ENCODE peak calls at places on chromosomes 3 and 15, in five cellular contexts. E, I, U, N and R are unnamed samples.

GRCh38 chr3:77179762-77180161 is 139.9 kb downstream of the ROBO2 start:
- DNase-seq in I (no peak), U (peak), E (no peak), N (no peak), R (no peak)

GRCh38 chr3:186365202-186365974 is 3.4 kb upstream of the DGKG start:
- DNase-seq in I (peak), N (no peak), E (peak), U (no peak), R (no peak)

GRCh38 chr15:33296856-33297255 is 13.9 kb upstream of the RYR3 start:
- DNase-seq in U (no peak), I (no peak), E (no peak), N (no peak), R (no peak)

GRCh38 chr15:54256190-54256589 is 277.9 kb downstream of the UNC13C start:
- DNase-seq in I (no peak), U (no peak), E (no peak), N (no peak), R (no peak)

GRCh38 chr3:78690806-78691205 is 1077.0 kb downstream of the ROBO1 start:
- DNase-seq in I (no peak), U (no peak), N (no peak), E (peak), R (no peak)

GRCh38 chr3:156132313-156132712 is 11.9 kb downstream of the KCNAB1 start:
- DNase-seq in E (no peak), I (no peak), N (no peak), U (no peak), R (no peak)

GRCh38 chr15:78853500-78853899 is 19.2 kb upstream of the MORF4L1 start:
- DNase-seq in U (no peak), E (no peak), I (no peak), N (no peak), R (no peak)

GRCh38 chr15:88389120-88389519 is 78.1 kb downstream of the MRPL46 start:
- DNase-seq in E (no peak), N (no peak), I (no peak), U (no peak), R (no peak)

GRCh38 chr15:55673287-55673686 is 69.7 kb downstream of the PRTG start:
- DNase-seq in I (no peak), E (no peak), U (no peak), N (no peak), R (no peak)

GRCh38 chr15:63188247-63188936 is 1.0 kb upstream of the RAB8B start:
- DNase-seq in E (no peak), N (no peak), U (peak), I (peak), R (peak)

GRCh38 chr3:50164056-50164455 is 8.9 kb downstream of the SEMA3F start:
- DNase-seq in U (no peak), N (peak), I (peak), E (peak), R (peak)

GRCh38 chr3:79906106-79906505 is 138.3 kb upstream of the ROBO1 start:
- DNase-seq in U (no peak), I (no peak), N (no peak), E (no peak), R (no peak)

GRCh38 chr15:51681303-51681963 is at the start of gene SCG3:
- DNase-seq in N (peak), E (peak), U (peak), I (peak), R (peak)

GRCh38 chr3:106435899-106436453 is 567.2 kb upstream of the CBLB start:
- DNase-seq in E (no peak), N (no peak), I (no peak), U (no peak), R (no peak)

GRCh38 chr3:50270841-50271240 is 1.9 kb downstream of the SEMA3B start:
- DNase-seq in U (no peak), E (no peak), N (no peak), I (no peak), R (no peak)

GRCh38 chr15:89680282-89680873 is 1.2 kb upstream of the PLIN1 start:
- DNase-seq in N (no peak), I (peak), E (peak), U (no peak), R (peak)

GRCh38 chr3:123880998-123881561 is 3.1 kb downstream of the MYLK start:
- DNase-seq in I (no peak), E (peak), N (peak), U (peak), R (no peak)

GRCh38 chr15:68252925-68253534 is 23.5 kb upstream of the CLN6 start:
- DNase-seq in U (peak), I (no peak), E (peak), N (peak), R (no peak)

GRCh38 chr15:58852347-58852746 is 81.1 kb downstream of the SLTM start:
- DNase-seq in I (no peak), N (no peak), U (no peak), E (no peak), R (no peak)

GRCh38 chr15:62977952-62978811 is 64.4 kb upstream of the TPM1 start:
- DNase-seq in N (no peak), I (no peak), U (no peak), E (peak), R (no peak)

GRCh38 chr15:50767332-50767861 is 1.9 kb upstream of the SPPL2A start:
- DNase-seq in N (no peak), E (no peak), I (no peak), U (no peak), R (no peak)

GRCh38 chr3:74510261-74510660 is 104.2 kb downstream of the CNTN3 start:
- DNase-seq in E (no peak), U (no peak), I (no peak), N (no peak), R (no peak)

GRCh38 chr15:39969871-39970270 is 36.0 kb downstream of the EIF2AK4 start:
- DNase-seq in N (no peak), E (peak), I (peak), U (no peak), R (peak)

GRCh38 chr3:125602752-125603649 is 7.7 kb upstream of the OSBPL11 start:
- DNase-seq in U (peak), I (no peak), E (peak), N (no peak), R (no peak)

GRCh38 chr3:110711851-110712396 is 359.7 kb upstream of the NECTIN3 start:
- DNase-seq in U (no peak), E (peak), N (no peak), I (no peak), R (no peak)

GRCh38 chr3:12553921-12554391 is 2.9 kb upstream of the MKRN2 start:
- DNase-seq in N (no peak), I (no peak), U (peak), E (no peak), R (peak)

GRCh38 chr3:126356373-126357298 is 572 bp downstream of the KLF15 start:
- DNase-seq in I (peak), E (no peak), U (peak), N (no peak), R (peak)

GRCh38 chr3:100880845-100881244 is 112.4 kb downstream of the ABI3BP start:
- DNase-seq in U (no peak), N (no peak), E (peak), I (no peak), R (no peak)

GRCh38 chr15:95325763-95326688 is 1004.5 kb upstream of the NR2F2 start:
- DNase-seq in N (no peak), E (no peak), I (no peak), U (no peak), R (no peak)

GRCh38 chr3:127488740-127489139 is 101.8 kb downstream of the TPRA1 start:
- DNase-seq in N (no peak), U (no peak), I (no peak), E (no peak), R (peak)

GRCh38 chr3:32428092-32429068 is 36.7 kb downstream of the CMTM7 start:
- DNase-seq in N (no peak), E (no peak), U (no peak), I (no peak), R (no peak)
- H3K27ac ChIP-seq in N (no peak), E (no peak), U (no peak), I (no peak), R (no peak)

GRCh38 chr3:84905556-84905920 is 53.3 kb upstream of the CADM2 start:
- DNase-seq in U (no peak), I (no peak), N (no peak), E (no peak), R (no peak)
- H3K4me3 ChIP-seq in U (no peak), I (no peak), N (no peak), E (no peak), R (no peak)

GRCh38 chr15:82093774-82094211 is 48.0 kb upstream of the MEX3B start:
- DNase-seq in I (no peak), U (no peak), E (peak), N (peak), R (no peak)
- H3K27ac ChIP-seq in I (no peak), U (no peak), E (no peak), N (peak), R (no peak)

GRCh38 chr3:194310060-194310481 is 41.1 kb downstream of the CPN2 start:
- DNase-seq in U (no peak), I (no peak), N (no peak), E (no peak), R (no peak)

GRCh38 chr3:194310516-194310915 is 40.6 kb downstream of the CPN2 start:
- DNase-seq in I (no peak), E (no peak), U (no peak), N (no peak), R (no peak)

GRCh38 chr3:194312743-194313281 is 38.3 kb downstream of the CPN2 start:
- DNase-seq in E (peak), I (peak), U (peak), N (no peak), R (no peak)

GRCh38 chr3:194312186-194312742 is 38.9 kb downstream of the CPN2 start:
- DNase-seq in E (no peak), U (no peak), I (peak), N (no peak), R (no peak)

DNA sequence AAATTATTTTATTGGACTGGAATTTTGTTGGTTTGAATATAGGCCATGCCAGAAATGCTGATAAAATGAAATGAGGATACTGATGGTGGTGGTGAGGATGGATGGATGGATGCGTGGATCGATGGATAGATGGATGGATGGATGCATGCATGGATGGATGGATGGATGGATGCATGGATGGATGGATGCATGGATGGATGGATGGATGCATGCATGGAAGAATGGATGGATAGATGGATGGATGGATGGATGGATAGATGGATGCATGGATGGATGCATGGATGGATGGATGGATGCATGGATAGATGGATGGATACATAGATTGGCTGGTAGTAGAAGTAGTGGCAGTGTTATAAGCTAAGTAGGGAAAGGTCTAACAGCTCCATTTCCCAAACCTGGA is 40.1 kb downstream of the CPN2 start:
- DNase-seq in E (no peak), N (no peak), U (no peak), I (no peak), R (no peak)
- H3K4me3 ChIP-seq in E (no peak), N (no peak), U (no peak), I (no peak), R (no peak)

GRCh38 chr3:98731138-98731537 is 32.0 kb upstream of the ST3GAL6 start:
- DNase-seq in U (no peak), I (no peak), N (no peak), E (no peak), R (no peak)

GRCh38 chr3:98731720-98732238 is 31.4 kb upstream of the ST3GAL6 start:
- DNase-seq in N (no peak), E (no peak), U (no peak), I (no peak), R (no peak)

GRCh38 chr3:98733778-98734281 is 29.3 kb upstream of the ST3GAL6 start:
- DNase-seq in U (peak), N (no peak), E (no peak), I (no peak), R (no peak)

GRCh38 chr3:98733055-98733777 is 29.9 kb upstream of the ST3GAL6 start:
- DNase-seq in I (peak), E (no peak), N (peak), U (peak), R (peak)

DNA sequence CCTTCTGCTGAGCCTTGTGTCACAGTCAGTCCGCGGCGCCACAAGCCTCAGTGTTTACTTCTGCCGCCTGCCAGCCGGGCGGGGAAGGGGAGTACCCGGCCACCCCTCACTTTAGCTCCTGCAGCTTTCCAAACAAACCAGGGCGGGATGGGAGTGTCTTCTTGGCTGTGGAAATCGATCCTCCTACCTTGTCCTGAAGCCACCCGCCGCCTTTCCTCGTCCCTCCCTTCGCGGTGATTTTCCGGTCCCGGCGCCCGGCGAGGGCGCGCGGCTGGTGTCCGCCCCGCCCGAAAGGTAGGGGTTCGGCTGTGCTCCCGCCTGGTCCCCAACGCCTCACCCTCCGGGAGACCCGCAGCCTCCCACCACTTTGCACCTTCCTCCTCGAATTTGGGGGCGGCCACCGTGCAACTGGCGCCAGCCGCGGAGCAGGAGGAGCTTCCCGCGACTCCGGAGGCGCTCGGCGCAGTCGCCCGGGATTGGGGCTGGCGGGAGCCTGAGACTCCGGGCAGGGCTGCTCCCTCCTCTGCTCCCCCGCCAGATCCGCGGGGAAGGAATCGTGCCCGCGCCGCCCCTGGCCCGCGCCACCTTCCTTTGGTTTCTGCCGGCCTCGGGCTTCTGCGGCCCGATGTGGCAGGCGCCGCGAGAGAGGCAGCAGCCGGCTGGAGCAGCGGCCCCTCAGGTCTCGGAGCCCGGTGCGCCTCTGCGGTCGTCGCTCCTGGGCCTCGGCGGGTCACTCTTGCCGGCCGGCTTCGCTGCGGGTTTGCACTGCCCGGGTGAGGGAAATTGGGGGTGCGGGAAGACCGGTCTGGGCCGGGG is 30.7 kb upstream of the ST3GAL6 start:
- DNase-seq in U (peak), E (no peak), I (peak), N (peak), R (peak)
- H3K27ac ChIP-seq in U (no peak), E (no peak), I (peak), N (peak), R (peak)

DNA sequence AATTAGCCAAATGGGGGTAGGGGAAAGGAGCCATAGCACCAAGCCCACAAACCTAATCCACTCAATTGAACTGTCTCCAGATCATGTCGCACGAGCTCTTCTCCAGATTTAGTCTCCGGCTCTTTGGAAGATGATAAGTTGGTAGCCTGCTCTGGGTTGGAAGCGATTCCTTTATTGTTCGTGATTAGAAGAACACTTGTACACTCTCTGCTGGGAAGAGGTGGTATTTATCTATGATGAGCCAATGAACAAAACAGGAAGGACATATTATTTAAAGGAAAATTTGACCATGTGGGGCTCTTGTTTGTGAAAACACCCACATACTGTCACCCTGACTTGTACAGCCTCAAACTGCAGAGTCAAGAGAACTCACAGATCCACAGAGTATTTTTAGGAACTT is 54.4 kb downstream of the MYZAP start:
- DNase-seq in U (no peak), I (no peak), N (no peak), E (no peak), R (no peak)
- H3K4me3 ChIP-seq in U (no peak), I (no peak), N (no peak), E (no peak), R (no peak)

DNA sequence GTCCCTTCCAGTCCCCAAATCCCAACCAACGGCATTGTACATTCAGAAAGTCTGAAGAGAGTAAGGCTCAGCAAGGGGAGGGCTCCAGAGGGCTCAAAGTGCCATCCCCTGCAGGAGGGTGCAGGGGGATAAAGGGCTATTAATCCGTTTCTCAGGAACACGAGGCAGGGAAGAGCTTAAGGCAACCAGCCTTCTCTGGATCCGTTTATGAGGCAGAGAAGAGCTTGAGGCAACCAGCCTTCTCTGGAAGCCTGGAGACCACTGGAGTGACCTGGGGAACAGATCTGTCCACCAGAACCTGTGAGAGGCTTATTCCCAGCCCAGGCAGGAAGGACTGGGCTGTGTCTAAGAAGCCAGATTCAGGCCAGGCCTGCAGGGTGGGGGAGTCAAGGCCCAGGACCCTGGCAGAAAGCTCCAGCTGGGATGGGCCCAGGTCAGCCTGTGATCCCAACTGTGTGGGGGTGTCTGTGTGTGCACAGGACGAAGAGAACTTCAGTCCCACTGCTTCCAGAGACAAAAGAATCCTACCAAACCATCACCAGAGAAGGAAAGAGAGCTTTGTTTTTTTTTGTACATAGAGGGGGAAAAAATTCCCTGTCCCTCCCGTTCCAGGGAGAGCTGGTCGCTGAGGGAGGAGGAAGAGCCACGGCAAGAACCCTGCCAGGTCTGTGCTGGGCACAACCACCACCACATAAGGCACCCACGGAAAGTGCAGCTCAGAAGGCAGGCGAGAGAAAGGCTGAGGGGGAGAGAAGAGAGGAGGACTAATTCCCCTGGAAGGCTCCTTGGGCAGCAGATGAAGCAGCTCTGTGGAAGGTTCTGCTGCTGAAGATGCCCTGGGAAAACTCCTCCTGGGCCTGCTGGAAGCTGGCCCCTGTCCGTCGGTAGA is 1.6 kb upstream of the ULK3 start:
- DNase-seq in E (no peak), U (peak), N (no peak), I (no peak), R (no peak)
- H3K27ac ChIP-seq in E (no peak), U (peak), N (peak), I (peak), R (no peak)

GRCh38 chr3:99638244-99638948 is at the start of gene COL8A1:
- DNase-seq in E (peak), N (no peak), U (peak), I (peak), R (peak)
- H3K4me3 ChIP-seq in E (peak), N (peak), U (peak), I (peak), R (peak)